ENCODE peak calls at places on chromosomes 4 and X, in four cellular contexts. U, I, S and L are unnamed samples.

GRCh38 chr4:80096175-80096850 is 23.3 kb upstream of the ANTXR2 start:
- DNase-seq in U (no peak), I (peak; percentile 5), S (no peak), L (no peak)

GRCh38 chr4:7337196-7338058 is 97.3 kb downstream of the PSAPL1 start:
- DNase-seq in U (no peak), I (no peak), S (no peak), L (no peak)

GRCh38 chr4:136864580-136865185 is 667.6 kb downstream of the PCDH18 start:
- DNase-seq in U (peak; percentile 80), I (peak; percentile 83), S (peak; percentile 8), L (no peak)

GRCh38 chr4:6893449-6894085 is 16.1 kb upstream of the TBC1D14 start:
- DNase-seq in U (peak; percentile 24), I (no peak), S (peak; percentile 68), L (no peak)

GRCh38 chrX:125203737-125204578 is 115.7 kb upstream of the TEX13C start:
- DNase-seq in U (no peak), I (peak; percentile 56), S (no peak), L (peak; percentile 53)

GRCh38 chr4:74549936-74550335 is 105.0 kb downstream of the AREG start:
- DNase-seq in U (peak; percentile 60), I (no peak), S (no peak), L (no peak)

GRCh38 chrX:136588060-136588459 is 56.0 kb downstream of the VGLL1 start:
- DNase-seq in U (no peak), I (no peak), S (no peak), L (no peak)

GRCh38 chrX:71604796-71605568 is 13.3 kb downstream of the CXCR3 start:
- DNase-seq in U (no peak), I (no peak), S (no peak), L (no peak)

GRCh38 chrX:77160301-77160700 is 286.9 kb upstream of the FGF16 start:
- DNase-seq in U (no peak), I (no peak), S (no peak), L (peak; percentile 65)

GRCh38 chr4:84952004-84952403 is 14.5 kb downstream of the WDFY3 start:
- DNase-seq in U (peak; percentile 63), I (no peak), S (no peak), L (no peak)

GRCh38 chrX:15721911-15722310 is 16.2 kb upstream of the CA5B start:
- DNase-seq in U (no peak), I (no peak), S (no peak), L (no peak)

GRCh38 chrX:26783512-26784225 is 567.7 kb downstream of the MAGEB5 start:
- DNase-seq in U (peak; percentile 8), I (peak; percentile 68), S (no peak), L (peak; percentile 42)

GRCh38 chr4:11585506-11585905 is 156.8 kb upstream of the HS3ST1 start:
- DNase-seq in U (peak; percentile 4), I (no peak), S (peak; percentile 27), L (no peak)

GRCh38 chrX:7235071-7235470 is 87.1 kb upstream of the PUDP start:
- DNase-seq in U (peak; percentile 51), I (no peak), S (no peak), L (no peak)

GRCh38 chrX:129472116-129472515 is 51.2 kb downstream of the SMARCA1 start:
- DNase-seq in U (peak; percentile 46), I (no peak), S (no peak), L (no peak)

GRCh38 chrX:71147496-71148277 is 3.0 kb downstream of the NLGN3 start:
- DNase-seq in U (no peak), I (no peak), S (no peak), L (no peak)

GRCh38 chrX:3950373-3950772 is 236.9 kb upstream of the PRKX start:
- DNase-seq in U (no peak), I (no peak), S (no peak), L (no peak)

GRCh38 chr4:156838761-156839160 is 132.8 kb downstream of the PDGFC start:
- DNase-seq in U (peak; percentile 34), I (no peak), S (no peak), L (no peak)

GRCh38 chr4:166538491-166539005 is 665.5 kb downstream of the TLL1 start:
- DNase-seq in U (peak; percentile 16), I (no peak), S (no peak), L (no peak)

GRCh38 chr4:169810325-169811323 is 52.9 kb upstream of the HPF1 start:
- DNase-seq in U (peak; percentile 85), I (peak; percentile 86), S (peak; percentile 10), L (no peak)

GRCh38 chr4:82786004-82786400 is 12.6 kb downstream of the SCD5 start:
- DNase-seq in U (no peak), I (no peak), S (no peak), L (peak; percentile 5)

GRCh38 chr4:23130845-23131244 is 438.1 kb downstream of the GBA3 start:
- DNase-seq in U (no peak), I (no peak), S (no peak), L (no peak)

GRCh38 chrX:38086451-38087215 is 80.3 kb downstream of the SYTL5 start:
- DNase-seq in U (no peak), I (no peak), S (no peak), L (no peak)

GRCh38 chrX:72021975-72022374 is 109.7 kb downstream of the RTL5 start:
- DNase-seq in U (no peak), I (no peak), S (no peak), L (peak; percentile 42)

GRCh38 chrX:100368167-100368566 is 41.9 kb downstream of the PCDH19 start:
- DNase-seq in U (no peak), I (peak; percentile 52), S (no peak), L (peak; percentile 44)

GRCh38 chr4:8173641-8174242 is 15.1 kb upstream of the ABLIM2 start:
- DNase-seq in U (no peak), I (no peak), S (no peak), L (no peak)

GRCh38 chrX:79036152-79036551 is 91.0 kb downstream of the P2RY10 start:
- DNase-seq in U (no peak), I (no peak), S (no peak), L (no peak)

GRCh38 chr4:173485164-173485563 is 44.9 kb downstream of the HAND2 start:
- DNase-seq in U (peak; percentile 68), I (no peak), S (no peak), L (no peak)

GRCh38 chr4:173270312-173271027 is 63.7 kb downstream of the HMGB2 start:
- DNase-seq in U (peak; percentile 26), I (peak; percentile 42), S (no peak), L (no peak)

GRCh38 chrX:71103110-71103983 is 3.2 kb downstream of the CXorf65 start:
- DNase-seq in U (peak; percentile 9), I (peak; percentile 42), S (peak; percentile 53), L (peak; percentile 56)

GRCh38 chr4:138707746-138708145 is 307.8 kb upstream of the NOCT start:
- DNase-seq in U (peak; percentile 52), I (no peak), S (no peak), L (no peak)

GRCh38 chrX:46325312-46325877 is 219.8 kb downstream of the ZNF674 start:
- DNase-seq in U (peak; percentile 67), I (peak; percentile 15), S (no peak), L (peak; percentile 53)

GRCh38 chrX:63656871-63657580 is 128.0 kb downstream of the ARHGEF9 start:
- DNase-seq in U (peak; percentile 69), I (no peak), S (no peak), L (no peak)

GRCh38 chrX:105526431-105526830 is 295.9 kb upstream of the NRK start:
- DNase-seq in U (no peak), I (no peak), S (no peak), L (no peak)

GRCh38 chr4:140243345-140243753 is 89.4 kb upstream of the MAML3 start:
- DNase-seq in U (no peak), I (peak; percentile 49), S (peak; percentile 73), L (no peak)

GRCh38 chr4:94892051-94892450 is 134.3 kb downstream of the BMPR1B start:
- DNase-seq in U (no peak), I (no peak), S (no peak), L (no peak)

GRCh38 chr4:143417679-143418403 is 81.2 kb downstream of the GAB1 start:
- DNase-seq in U (no peak), I (no peak), S (no peak), L (no peak)

GRCh38 chr4:163448541-163449203 is 24.9 kb downstream of the TKTL2 start:
- DNase-seq in U (no peak), I (peak; percentile 4), S (no peak), L (no peak)

GRCh38 chr4:107034982-107035710 is 967 bp downstream of the DKK2 start:
- DNase-seq in U (peak; percentile 70), I (peak; percentile 51), S (peak; percentile 6), L (peak; percentile 61)
- TF ChIP-seq CTCF in U (no peak), I (no peak), S (no peak), L (no peak)

DNA sequence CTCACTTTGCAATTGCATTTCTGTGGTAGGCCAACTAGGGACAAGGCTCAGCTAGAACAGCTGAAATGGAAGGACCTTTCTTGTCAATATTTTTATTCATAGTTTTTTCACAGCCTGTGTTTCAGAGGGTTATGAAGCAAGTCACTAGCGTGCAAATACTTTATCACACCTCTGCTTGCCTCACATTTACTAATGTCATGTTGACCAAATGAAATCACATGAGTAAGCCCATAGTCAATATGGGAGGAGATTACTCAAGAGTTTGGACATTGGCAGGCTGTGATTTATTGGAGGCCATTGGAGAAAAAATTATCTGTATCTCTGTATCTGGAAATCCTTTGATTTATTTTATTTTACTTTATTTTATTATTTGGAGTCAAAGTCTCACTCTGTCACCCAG is 628.3 kb upstream of the EPHA5 start:
- DNase-seq in U (no peak), I (no peak), S (no peak), L (no peak)
- TF ChIP-seq CTCF in U (no peak), I (no peak), S (no peak), L (no peak)

GRCh38 chr4:40937140-40937725 is 187.5 kb downstream of the NSUN7 start:
- DNase-seq in U (no peak), I (no peak), S (no peak), L (no peak)
- TF ChIP-seq CTCF in U (no peak), I (no peak), S (no peak), L (no peak)

GRCh38 chr4:186168750-186169149 is 22.6 kb upstream of the CYP4V2 start:
- DNase-seq in U (no peak), I (no peak), S (no peak), L (no peak)

GRCh38 chr4:186169333-186169941 is 21.9 kb upstream of the CYP4V2 start:
- DNase-seq in U (no peak), I (no peak), S (no peak), L (no peak)

GRCh38 chr4:186172551-186172950 is 18.8 kb upstream of the CYP4V2 start:
- DNase-seq in U (no peak), I (no peak), S (peak; percentile 30), L (no peak)

GRCh38 chr4:186170966-186171365 is 20.4 kb upstream of the CYP4V2 start:
- DNase-seq in U (no peak), I (no peak), S (no peak), L (no peak)

GRCh38 chr4:186169942-186170802 is 21.2 kb upstream of the CYP4V2 start:
- DNase-seq in U (no peak), I (no peak), S (no peak), L (no peak)
- TF ChIP-seq CTCF in U (no peak), I (no peak), S (no peak), L (peak; percentile 44)

DNA sequence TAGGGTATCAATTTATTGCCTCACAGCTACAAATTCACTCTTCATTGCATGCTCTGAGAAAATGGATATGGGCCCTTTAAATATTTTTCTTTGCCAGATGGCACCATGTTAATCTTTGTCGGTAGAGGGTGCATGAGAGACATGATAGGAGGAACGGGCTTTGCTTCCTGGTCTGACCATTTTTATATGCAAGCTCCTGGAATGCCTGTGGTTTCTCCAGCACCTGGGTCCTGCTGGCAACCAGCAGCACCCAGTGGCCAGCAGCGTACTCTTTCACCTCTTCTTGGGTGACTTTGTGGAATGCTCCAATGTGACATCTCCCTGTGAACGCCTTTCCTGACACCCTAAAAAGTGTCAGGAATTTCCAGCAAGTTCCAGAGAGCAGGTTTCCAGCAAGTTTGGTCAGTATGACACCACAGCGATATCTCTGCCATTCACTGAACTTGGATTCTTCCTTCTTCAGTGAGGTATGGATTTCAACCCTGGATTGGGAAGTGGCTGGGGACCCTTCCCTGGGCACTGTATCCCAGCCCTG is 140.3 kb upstream of the PGRMC2 start:
- DNase-seq in U (peak; percentile 79), I (no peak), S (peak; percentile 28), L (no peak)
- TF ChIP-seq CTCF in U (peak; percentile 47), I (peak; percentile 57), S (no peak), L (peak; percentile 36)